ENCODE peak calls at places on chromosome 5, in four cellular contexts. I is A549, J is HepG2, Y is GM12878. M is an unnamed sample.

GRCh38 chr5:149381261-149381985 is 2.3 kb upstream of the IL17B start:
- ATAC-seq in I (peak), J (peak), Y (peak), M (no peak)

GRCh38 chr5:59066367-59067163 is 483.7 kb downstream of the RAB3C start:
- ATAC-seq in I (no peak), J (no peak), Y (no peak), M (no peak)

GRCh38 chr5:133969654-133970324 is 1.4 kb upstream of the C5orf15 start:
- ATAC-seq in I (peak), J (peak), Y (peak), M (no peak)

GRCh38 chr5:154757647-154758406 is 2.6 kb downstream of the LARP1 start:
- ATAC-seq in I (no peak), J (no peak), Y (no peak), M (no peak)

GRCh38 chr5:14199902-14200301 is 56.8 kb downstream of the TRIO start:
- ATAC-seq in I (no peak), J (no peak), Y (no peak), M (peak)

GRCh38 chr5:86617309-86617755 is 409 bp upstream of the COX7C start:
- ATAC-seq in I (no peak), J (peak), Y (no peak), M (no peak)

GRCh38 chr5:43437062-43437660 is 25.0 kb upstream of the CCL28 start:
- ATAC-seq in I (no peak), J (no peak), Y (peak), M (no peak)

GRCh38 chr5:157471709-157472108 is 11.7 kb downstream of the NIPAL4 start:
- ATAC-seq in I (peak), J (peak), Y (peak), M (no peak)

GRCh38 chr5:67549263-67549551 is 352.6 kb upstream of the CD180 start:
- ATAC-seq in I (no peak), J (no peak), Y (no peak), M (no peak)

GRCh38 chr5:78701795-78702406 is 53.3 kb upstream of the LHFPL2 start:
- ATAC-seq in I (no peak), J (no peak), Y (no peak), M (no peak)

GRCh38 chr5:159749146-159749545 is 167.1 kb upstream of the ADRA1B start:
- ATAC-seq in I (no peak), J (no peak), Y (no peak), M (no peak)

GRCh38 chr5:170348069-170348702 is 41.0 kb downstream of the KCNMB1 start:
- ATAC-seq in I (no peak), J (no peak), Y (peak), M (peak)

GRCh38 chr5:93674138-93674537 is 67.3 kb downstream of the POU5F2 start:
- ATAC-seq in I (no peak), J (no peak), Y (no peak), M (no peak)

GRCh38 chr5:90886381-90886780 is 327.8 kb downstream of the ADGRV1 start:
- ATAC-seq in I (no peak), J (no peak), Y (no peak), M (no peak)

GRCh38 chr5:110087829-110088228 is 398.1 kb downstream of the MAN2A1 start:
- ATAC-seq in I (no peak), J (peak), Y (no peak), M (no peak)

GRCh38 chr5:53069626-53070025 is 39.9 kb downstream of the MOCS2 start:
- ATAC-seq in I (no peak), J (no peak), Y (no peak), M (no peak)

GRCh38 chr5:110323832-110324231 is 402.6 kb downstream of the TMEM232 start:
- ATAC-seq in I (no peak), J (no peak), Y (no peak), M (no peak)

GRCh38 chr5:160367261-160367660 is 3.2 kb downstream of the C1QTNF2 start:
- ATAC-seq in I (no peak), J (no peak), Y (no peak), M (no peak)

GRCh38 chr5:141914154-141914743 is 9.4 kb upstream of the DELE1 start:
- ATAC-seq in I (no peak), J (peak), Y (peak), M (peak)

GRCh38 chr5:78887384-78888118 is 97.6 kb downstream of the ARSB start:
- ATAC-seq in I (no peak), J (no peak), Y (peak), M (no peak)

GRCh38 chr5:96781031-96781733 is 26.6 kb downstream of the ERAP1 start:
- ATAC-seq in I (peak), J (no peak), Y (no peak), M (peak)

GRCh38 chr5:171413153-171413910 is 6.1 kb upstream of the FGF18 start:
- ATAC-seq in I (no peak), J (no peak), Y (peak), M (no peak)

GRCh38 chr5:10849278-10849677 is 88.2 kb upstream of the DAP start:
- ATAC-seq in I (no peak), J (no peak), Y (no peak), M (no peak)

GRCh38 chr5:154841273-154841661 is 9.1 kb downstream of the FAXDC2 start:
- ATAC-seq in I (no peak), J (no peak), Y (no peak), M (no peak)

GRCh38 chr5:4086081-4086480 is 490.4 kb downstream of the IRX1 start:
- ATAC-seq in I (no peak), J (no peak), Y (no peak), M (no peak)

GRCh38 chr5:94192658-94193391 is 425.6 kb downstream of the KIAA0825 start:
- ATAC-seq in I (no peak), J (no peak), Y (peak), M (no peak)

GRCh38 chr5:52708463-52708862 is 79.3 kb upstream of the ITGA1 start:
- ATAC-seq in I (no peak), J (no peak), Y (no peak), M (no peak)

GRCh38 chr5:113140837-113141661 is 164.5 kb downstream of the DCP2 start:
- ATAC-seq in I (no peak), J (no peak), Y (no peak), M (peak)

GRCh38 chr5:169080352-169080938 is 220.5 kb downstream of the SLIT3 start:
- ATAC-seq in I (no peak), J (no peak), Y (no peak), M (no peak)

GRCh38 chr5:102554092-102554491 is 55.3 kb upstream of the SLCO6A1 start:
- ATAC-seq in I (no peak), J (no peak), Y (no peak), M (no peak)

GRCh38 chr5:175257847-175258194 is 186.2 kb downstream of the DRD1 start:
- ATAC-seq in I (no peak), J (no peak), Y (peak), M (no peak)

GRCh38 chr5:110442856-110443255 is 283.6 kb downstream of the TMEM232 start:
- ATAC-seq in I (no peak), J (no peak), Y (no peak), M (no peak)

GRCh38 chr5:168612996-168613395 is 33.8 kb upstream of the PANK3 start:
- ATAC-seq in I (no peak), J (peak), Y (peak), M (no peak)

GRCh38 chr5:115948013-115948605 is 14.2 kb upstream of the LVRN start:
- ATAC-seq in I (no peak), J (no peak), Y (no peak), M (peak)

GRCh38 chr5:133227082-133227481 is 175.3 kb downstream of the HSPA4 start:
- ATAC-seq in I (no peak), J (no peak), Y (no peak), M (no peak)

GRCh38 chr5:111667128-111667756 is 89.8 kb downstream of the NREP start:
- ATAC-seq in I (no peak), J (no peak), Y (peak), M (no peak)

GRCh38 chr5:111672126-111672525 is 84.9 kb downstream of the NREP start:
- ATAC-seq in I (no peak), J (no peak), Y (no peak), M (no peak)

GRCh38 chr5:111673896-111674626 is 82.9 kb downstream of the NREP start:
- ATAC-seq in I (no peak), J (no peak), Y (no peak), M (no peak)

GRCh38 chr5:111668713-111669112 is 88.3 kb downstream of the NREP start:
- ATAC-seq in I (no peak), J (no peak), Y (no peak), M (no peak)

GRCh38 chr5:111670826-111671492 is 86.0 kb downstream of the NREP start:
- ATAC-seq in I (no peak), J (peak), Y (no peak), M (no peak)
- TF ChIP-seq EP300 in I (no peak), J (no peak), Y (no peak), M (no peak)

DNA sequence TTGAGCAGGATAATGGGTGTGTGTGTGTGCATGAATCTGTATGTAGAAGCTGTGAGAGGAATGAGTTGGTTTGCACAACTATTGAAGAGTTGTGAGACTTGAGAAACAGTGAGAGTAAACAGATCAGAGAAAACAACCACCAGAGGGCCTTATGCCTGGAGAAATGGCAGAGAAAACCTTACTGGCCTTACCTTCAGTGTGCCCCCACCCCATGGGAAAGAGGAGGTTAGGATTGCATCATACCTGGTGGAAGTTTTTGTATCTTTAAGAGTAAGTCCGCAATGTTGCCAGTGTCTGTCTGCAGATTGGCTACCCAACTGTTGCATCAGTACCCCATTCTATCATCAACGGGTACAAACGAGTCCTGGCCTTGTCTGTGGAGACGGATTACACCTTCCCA is 1909.4 kb upstream of the WWC1 start:
- ATAC-seq in I (no peak), J (no peak), Y (no peak), M (no peak)
- TF ChIP-seq CTCF in I (no peak), J (no peak), Y (no peak), M (no peak)

GRCh38 chr5:127227881-127228280 is 62.7 kb upstream of the MEGF10 start:
- ATAC-seq in I (no peak), J (no peak), Y (no peak), M (no peak)
- TF ChIP-seq EP300 in I (no peak), J (no peak), Y (no peak), M (no peak)

DNA sequence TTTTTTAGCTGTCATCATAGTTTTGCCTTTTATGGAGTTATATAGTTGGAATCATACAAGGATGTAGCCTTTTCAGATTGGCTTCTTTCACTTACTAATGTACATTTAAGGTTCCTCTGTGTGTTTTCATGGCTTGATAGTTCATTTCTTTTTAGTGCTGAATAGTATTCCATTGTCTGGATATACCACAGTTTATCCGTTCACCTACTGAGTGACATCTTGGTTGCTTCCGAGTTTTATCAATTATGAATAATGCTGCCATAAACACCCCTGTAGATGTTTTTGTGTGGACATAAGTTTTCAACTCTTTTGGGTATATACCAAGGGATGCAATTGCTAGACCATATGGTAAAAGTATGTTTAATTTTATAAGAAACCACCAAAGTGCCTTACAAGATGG is 136.3 kb downstream of the NR3C1 start:
- ATAC-seq in I (no peak), J (no peak), Y (no peak), M (no peak)
- TF ChIP-seq CTCF in I (no peak), J (no peak), Y (no peak), M (no peak)

GRCh38 chr5:173703466-173703865 is 87.0 kb upstream of the BOD1 start:
- ATAC-seq in I (no peak), J (no peak), Y (no peak), M (no peak)
- TF ChIP-seq EP300 in I (no peak), J (no peak), Y (no peak), M (no peak)

DNA sequence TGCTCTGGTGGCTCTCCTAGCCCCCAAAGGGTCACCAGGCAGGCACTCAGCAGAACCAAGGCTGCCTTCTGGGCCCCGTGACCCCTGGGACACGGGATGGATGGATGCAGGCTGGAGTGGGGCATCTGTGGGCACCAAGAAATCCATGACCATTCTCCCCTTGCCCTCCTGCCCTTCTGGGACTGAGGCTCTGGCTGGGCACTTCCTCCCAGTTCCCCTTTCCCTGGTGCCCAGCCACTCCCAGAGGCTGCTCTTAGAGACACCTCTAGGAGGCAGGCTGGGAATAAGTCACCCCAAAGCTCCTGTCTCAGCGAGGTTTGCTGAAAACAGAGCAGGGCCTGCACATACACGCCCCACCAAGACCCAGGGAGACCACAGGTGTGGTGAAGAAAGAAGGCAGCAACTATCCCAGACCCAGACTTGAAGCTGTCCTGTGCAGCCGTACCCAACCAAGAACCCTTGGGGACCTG is 943 bp downstream of the STING1 start:
- ATAC-seq in I (peak), J (peak), Y (peak), M (peak)
- TF ChIP-seq CTCF in I (no peak), J (no peak), Y (peak), M (peak)

GRCh38 chr5:16916262-16916878 is 19.7 kb downstream of the MYO10 start:
- ATAC-seq in I (peak), J (no peak), Y (no peak), M (no peak)
- TF ChIP-seq EP300 in I (no peak), J (no peak), Y (no peak), M (no peak)

GRCh38 chr5:6822068-6822467 is 108.8 kb downstream of the TENT4A start:
- ATAC-seq in I (no peak), J (peak), Y (no peak), M (no peak)

GRCh38 chr5:6819521-6819920 is 106.3 kb downstream of the TENT4A start:
- ATAC-seq in I (no peak), J (no peak), Y (no peak), M (no peak)

GRCh38 chr5:6818594-6819512 is 105.6 kb downstream of the TENT4A start:
- ATAC-seq in I (no peak), J (no peak), Y (no peak), M (no peak)

GRCh38 chr5:6822556-6823343 is 109.5 kb downstream of the TENT4A start:
- ATAC-seq in I (no peak), J (peak), Y (no peak), M (no peak)

GRCh38 chr5:6820851-6821479 is 107.7 kb downstream of the TENT4A start:
- ATAC-seq in I (no peak), J (peak), Y (peak), M (no peak)
- TF ChIP-seq CTCF in I (peak), J (peak), Y (peak), M (peak)

DNA sequence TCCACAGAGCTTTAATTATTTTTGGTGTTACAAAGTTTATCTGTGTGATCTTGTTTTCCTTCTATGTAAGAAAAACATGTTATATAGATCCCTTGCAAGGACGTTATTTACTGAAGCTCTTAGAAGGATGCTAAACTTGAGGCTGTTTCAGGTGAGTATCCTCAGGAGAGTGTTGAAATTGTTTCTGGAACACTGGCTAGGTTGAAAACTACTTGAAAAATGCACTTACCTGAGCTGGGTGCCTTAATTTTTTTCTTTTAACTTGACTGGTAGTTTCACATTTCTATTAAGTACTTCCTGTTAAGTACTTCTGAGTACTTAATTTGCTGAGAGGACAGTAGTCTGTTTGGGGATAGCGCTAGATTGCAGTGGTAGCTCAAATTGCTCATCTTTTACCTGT is 18.1 kb downstream of the GPBP1 start:
- ATAC-seq in I (no peak), J (no peak), Y (no peak), M (no peak)
- TF ChIP-seq EP300 in I (no peak), J (no peak), Y (no peak), M (no peak)

M was measured in gastroesophageal sphincter.